ENCODE peak calls at places on chromosomes 13 and 19, in nine cellular contexts. One of them, this sample, is unnamed.

GRCh38 chr19:35355851-35356460 is 2.3 kb upstream of the FFAR3 start:
- DNase-seq in ovary: no peak
- DNase-seq in MM.1S: no peak
- DNase-seq in heart right ventricle: no peak
- DNase-seq in upper lobe of left lung: peak; percentile 8
- DNase-seq in esophagus squamous epithelium: no peak
- DNase-seq in mucosa of descending colon: no peak
- DNase-seq in ascending aorta: no peak
- DNase-seq in cardiac fibroblast: no peak
- DNase-seq in this sample: no peak

GRCh38 chr13:76820759-76821158 is 65.4 kb downstream of the KCTD12 start:
- DNase-seq in esophagus squamous epithelium: no peak
- DNase-seq in MM.1S: no peak
- DNase-seq in mucosa of descending colon: no peak
- DNase-seq in heart right ventricle: peak; percentile 78
- DNase-seq in ovary: peak; percentile 35
- DNase-seq in cardiac fibroblast: peak; percentile 70
- DNase-seq in upper lobe of left lung: no peak
- DNase-seq in ascending aorta: peak; percentile 71
- DNase-seq in this sample: peak; percentile 71

GRCh38 chr13:44420376-44421220 is 47.0 kb downstream of the SERP2 start:
- DNase-seq in upper lobe of left lung: no peak
- DNase-seq in esophagus squamous epithelium: no peak
- DNase-seq in MM.1S: no peak
- DNase-seq in ascending aorta: no peak
- DNase-seq in cardiac fibroblast: no peak
- DNase-seq in ovary: no peak
- DNase-seq in mucosa of descending colon: no peak
- DNase-seq in heart right ventricle: no peak
- DNase-seq in this sample: no peak

GRCh38 chr13:99386495-99386894 is 79.3 kb upstream of the GPR183 start:
- DNase-seq in MM.1S: no peak
- DNase-seq in ascending aorta: peak; percentile 50
- DNase-seq in ovary: no peak
- DNase-seq in esophagus squamous epithelium: no peak
- DNase-seq in upper lobe of left lung: no peak
- DNase-seq in heart right ventricle: no peak
- DNase-seq in cardiac fibroblast: no peak
- DNase-seq in mucosa of descending colon: no peak
- DNase-seq in this sample: no peak

GRCh38 chr13:36966404-36966803 is 32.7 kb downstream of the ALG5 start:
- DNase-seq in ovary: no peak
- DNase-seq in heart right ventricle: no peak
- DNase-seq in MM.1S: no peak
- DNase-seq in esophagus squamous epithelium: no peak
- DNase-seq in ascending aorta: no peak
- DNase-seq in mucosa of descending colon: no peak
- DNase-seq in cardiac fibroblast: no peak
- DNase-seq in upper lobe of left lung: no peak
- DNase-seq in this sample: peak; percentile 3

GRCh38 chr13:85278851-85279250 is 520.4 kb downstream of the SLITRK6 start:
- DNase-seq in esophagus squamous epithelium: no peak
- DNase-seq in ovary: no peak
- DNase-seq in upper lobe of left lung: no peak
- DNase-seq in cardiac fibroblast: no peak
- DNase-seq in ascending aorta: no peak
- DNase-seq in MM.1S: no peak
- DNase-seq in heart right ventricle: no peak
- DNase-seq in mucosa of descending colon: no peak
- DNase-seq in this sample: no peak

GRCh38 chr13:28584873-28585317 is 74.0 kb upstream of the POMP start:
- DNase-seq in MM.1S: no peak
- DNase-seq in ovary: no peak
- DNase-seq in esophagus squamous epithelium: no peak
- DNase-seq in ascending aorta: no peak
- DNase-seq in heart right ventricle: no peak
- DNase-seq in upper lobe of left lung: no peak
- DNase-seq in mucosa of descending colon: no peak
- DNase-seq in cardiac fibroblast: peak; percentile 44
- DNase-seq in this sample: peak; percentile 10

GRCh38 chr19:12603714-12604113 is 6.9 kb downstream of the ZNF490 start:
- DNase-seq in esophagus squamous epithelium: no peak
- DNase-seq in mucosa of descending colon: no peak
- DNase-seq in upper lobe of left lung: no peak
- DNase-seq in MM.1S: peak; percentile 84
- DNase-seq in cardiac fibroblast: no peak
- DNase-seq in heart right ventricle: no peak
- DNase-seq in ascending aorta: no peak
- DNase-seq in ovary: no peak
- DNase-seq in this sample: no peak

GRCh38 chr19:34368338-34368737 is 3.3 kb downstream of the GPI start:
- DNase-seq in ascending aorta: no peak
- DNase-seq in esophagus squamous epithelium: no peak
- DNase-seq in upper lobe of left lung: no peak
- DNase-seq in heart right ventricle: no peak
- DNase-seq in mucosa of descending colon: no peak
- DNase-seq in MM.1S: no peak
- DNase-seq in cardiac fibroblast: no peak
- DNase-seq in ovary: no peak
- DNase-seq in this sample: no peak

GRCh38 chr19:55251296-55252081 is 7.3 kb downstream of the PPP6R1 start:
- DNase-seq in upper lobe of left lung: no peak
- DNase-seq in ovary: no peak
- DNase-seq in heart right ventricle: no peak
- DNase-seq in ascending aorta: no peak
- DNase-seq in cardiac fibroblast: peak; percentile 27
- DNase-seq in esophagus squamous epithelium: no peak
- DNase-seq in MM.1S: no peak
- DNase-seq in mucosa of descending colon: peak; percentile 58
- DNase-seq in this sample: peak; percentile 36

GRCh38 chr19:5806905-5807304 is 2.0 kb downstream of the NRTN start:
- DNase-seq in cardiac fibroblast: no peak
- DNase-seq in heart right ventricle: no peak
- DNase-seq in mucosa of descending colon: no peak
- DNase-seq in MM.1S: no peak
- DNase-seq in esophagus squamous epithelium: no peak
- DNase-seq in upper lobe of left lung: no peak
- DNase-seq in ovary: no peak
- DNase-seq in ascending aorta: no peak
- DNase-seq in this sample: no peak

GRCh38 chr19:5804516-5805464 is at the start of gene NRTN:
- DNase-seq in MM.1S: peak; percentile 55
- DNase-seq in heart right ventricle: no peak
- DNase-seq in cardiac fibroblast: no peak
- DNase-seq in ascending aorta: no peak
- DNase-seq in ovary: no peak
- DNase-seq in upper lobe of left lung: peak; percentile 36
- DNase-seq in esophagus squamous epithelium: no peak
- DNase-seq in mucosa of descending colon: peak; percentile 62
- DNase-seq in this sample: no peak

GRCh38 chr19:5808120-5808816 is 3.4 kb downstream of the NRTN start:
- DNase-seq in heart right ventricle: no peak
- DNase-seq in ascending aorta: no peak
- DNase-seq in MM.1S: no peak
- DNase-seq in ovary: no peak
- DNase-seq in mucosa of descending colon: no peak
- DNase-seq in cardiac fibroblast: no peak
- DNase-seq in upper lobe of left lung: no peak
- DNase-seq in esophagus squamous epithelium: no peak
- DNase-seq in this sample: no peak

GRCh38 chr19:5805465-5806132 is 732 bp downstream of the NRTN start:
- DNase-seq in esophagus squamous epithelium: no peak
- DNase-seq in ascending aorta: no peak
- DNase-seq in cardiac fibroblast: peak; percentile 41
- DNase-seq in upper lobe of left lung: peak; percentile 76
- DNase-seq in heart right ventricle: peak; percentile 58
- DNase-seq in mucosa of descending colon: peak; percentile 81
- DNase-seq in MM.1S: peak; percentile 68
- DNase-seq in ovary: peak; percentile 36
- DNase-seq in this sample: no peak

DNA sequence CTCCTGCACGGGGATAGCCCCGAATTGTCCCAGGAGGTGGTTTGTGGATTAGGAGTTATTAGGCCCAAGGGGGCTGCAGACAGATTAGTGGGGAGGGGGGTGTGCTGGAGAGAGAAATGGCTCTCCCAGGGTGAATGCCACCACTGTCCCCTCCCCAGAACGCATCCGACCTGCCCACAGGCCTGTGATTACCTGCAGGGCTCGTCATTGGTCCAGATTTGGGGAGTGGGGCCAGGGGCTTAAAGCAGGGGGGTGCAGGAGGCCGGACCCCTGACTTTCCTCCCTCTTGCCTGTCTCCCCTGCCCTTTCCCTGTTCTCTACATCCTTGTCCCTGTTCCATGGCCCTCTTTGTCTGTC is 1.2 kb downstream of the NRTN start:
- DNase-seq in MM.1S: no peak
- DNase-seq in esophagus squamous epithelium: no peak
- DNase-seq in heart right ventricle: no peak
- DNase-seq in cardiac fibroblast: no peak
- DNase-seq in mucosa of descending colon: no peak
- DNase-seq in ascending aorta: no peak
- DNase-seq in upper lobe of left lung: no peak
- DNase-seq in ovary: no peak
- DNase-seq in this sample: no peak
- TF ChIP-seq CTCF in MM.1S: no peak
- TF ChIP-seq CTCF in esophagus squamous epithelium: peak; percentile 1
- TF ChIP-seq CTCF in heart right ventricle: no peak
- TF ChIP-seq CTCF in cardiac fibroblast: no peak
- TF ChIP-seq CTCF in mucosa of descending colon: no peak
- TF ChIP-seq CTCF in ascending aorta: no peak
- TF ChIP-seq CTCF in upper lobe of left lung: no peak
- TF ChIP-seq CTCF in ovary: no peak
- TF ChIP-seq CTCF in this sample: no peak

GRCh38 chr19:6730153-6730804 is 7.1 kb downstream of the GPR108 start:
- DNase-seq in heart right ventricle: no peak
- DNase-seq in MM.1S: no peak
- DNase-seq in mucosa of descending colon: peak; percentile 98
- DNase-seq in cardiac fibroblast: no peak
- DNase-seq in esophagus squamous epithelium: no peak
- DNase-seq in ovary: peak; percentile 98
- DNase-seq in ascending aorta: peak; percentile 82
- DNase-seq in upper lobe of left lung: peak; percentile 98
- DNase-seq in this sample: peak; percentile 12
- H3K4me3 ChIP-seq in heart right ventricle: no peak overlapping the region
- H3K4me3 ChIP-seq in MM.1S: no peak overlapping the region
- H3K4me3 ChIP-seq in mucosa of descending colon: no peak overlapping the region
- H3K4me3 ChIP-seq in cardiac fibroblast: no peak overlapping the region
- H3K4me3 ChIP-seq in esophagus squamous epithelium: peak overlapping the region; percentile 11
- H3K4me3 ChIP-seq in ovary: peak overlapping the region; percentile 21
- H3K4me3 ChIP-seq in ascending aorta: no peak overlapping the region
- H3K4me3 ChIP-seq in upper lobe of left lung: peak overlapping the region; percentile 44
- H3K4me3 ChIP-seq in this sample: no peak overlapping the region

DNA sequence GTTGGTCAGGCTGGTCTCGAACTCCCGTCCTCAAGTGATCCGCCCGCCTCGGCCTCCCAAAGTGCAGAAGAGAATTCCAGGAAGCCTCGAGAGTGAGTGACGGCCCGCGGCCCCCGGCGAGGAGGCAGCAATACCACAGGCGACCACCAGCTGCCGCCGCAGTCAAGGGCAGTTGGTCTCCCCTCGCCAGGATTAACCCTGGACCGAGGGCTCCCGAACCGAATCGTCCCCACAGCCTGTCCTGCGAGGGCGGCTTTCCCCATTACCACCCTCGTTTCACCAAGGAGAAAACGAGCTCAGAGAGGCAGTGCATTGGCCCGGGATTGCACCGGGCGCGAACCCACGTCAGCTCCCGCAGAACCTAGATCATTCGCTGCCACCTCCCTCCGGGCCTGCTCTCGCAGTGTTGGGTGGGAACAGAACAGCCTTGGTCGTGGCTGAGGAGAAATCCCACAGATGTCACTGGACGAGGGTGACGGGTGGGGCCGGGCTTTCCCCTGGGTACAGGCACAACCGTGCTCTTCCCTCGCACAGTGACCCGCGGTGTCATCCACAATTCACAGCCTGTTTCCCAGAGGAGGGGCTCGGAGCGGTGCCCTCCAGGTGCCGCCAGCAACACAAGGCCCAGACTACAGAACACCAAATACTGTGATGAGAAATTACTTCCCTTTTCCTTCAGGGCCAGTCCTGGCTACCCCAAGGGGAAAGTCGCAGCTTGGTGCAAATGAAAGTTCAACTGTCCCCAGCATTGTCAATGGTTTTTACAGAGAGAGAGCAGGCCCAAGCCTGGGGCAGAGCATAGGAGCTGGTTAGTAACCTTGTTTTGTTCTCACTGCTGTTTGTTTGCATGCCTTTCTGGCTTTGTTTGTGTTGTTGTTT is 24.8 kb downstream of the C2CD4C start:
- DNase-seq in ascending aorta: peak; percentile 51
- DNase-seq in mucosa of descending colon: no peak
- DNase-seq in ovary: no peak
- DNase-seq in upper lobe of left lung: peak; percentile 21
- DNase-seq in esophagus squamous epithelium: no peak
- DNase-seq in MM.1S: no peak
- DNase-seq in heart right ventricle: no peak
- DNase-seq in cardiac fibroblast: no peak
- DNase-seq in this sample: no peak
- TF ChIP-seq CTCF in ascending aorta: peak; percentile 33
- TF ChIP-seq CTCF in mucosa of descending colon: peak; percentile 18
- TF ChIP-seq CTCF in ovary: no peak
- TF ChIP-seq CTCF in upper lobe of left lung: peak; percentile 81
- TF ChIP-seq CTCF in esophagus squamous epithelium: peak; percentile 32
- TF ChIP-seq CTCF in MM.1S: peak; percentile 31
- TF ChIP-seq CTCF in heart right ventricle: peak; percentile 42
- TF ChIP-seq CTCF in cardiac fibroblast: peak; percentile 41
- TF ChIP-seq CTCF in this sample: peak; percentile 14

GRCh38 chr19:17329768-17330545 is 4.7 kb downstream of the ANO8 start:
- DNase-seq in mucosa of descending colon: no peak
- DNase-seq in cardiac fibroblast: no peak
- DNase-seq in heart right ventricle: no peak
- DNase-seq in ovary: no peak
- DNase-seq in ascending aorta: no peak
- DNase-seq in upper lobe of left lung: no peak
- DNase-seq in esophagus squamous epithelium: no peak
- DNase-seq in MM.1S: no peak
- DNase-seq in this sample: no peak

GRCh38 chr19:17329061-17329767 is 5.4 kb downstream of the ANO8 start:
- DNase-seq in ascending aorta: no peak
- DNase-seq in ovary: no peak
- DNase-seq in MM.1S: no peak
- DNase-seq in cardiac fibroblast: no peak
- DNase-seq in heart right ventricle: no peak
- DNase-seq in upper lobe of left lung: no peak
- DNase-seq in esophagus squamous epithelium: no peak
- DNase-seq in mucosa of descending colon: no peak
- DNase-seq in this sample: no peak

GRCh38 chr19:17327654-17328516 is 6.8 kb downstream of the ANO8 start:
- DNase-seq in esophagus squamous epithelium: no peak
- DNase-seq in cardiac fibroblast: no peak
- DNase-seq in MM.1S: no peak
- DNase-seq in heart right ventricle: no peak
- DNase-seq in upper lobe of left lung: peak; percentile 86
- DNase-seq in ascending aorta: no peak
- DNase-seq in mucosa of descending colon: peak; percentile 93
- DNase-seq in ovary: peak; percentile 83
- DNase-seq in this sample: no peak

GRCh38 chr19:17327068-17327653 is 7.5 kb downstream of the ANO8 start:
- DNase-seq in mucosa of descending colon: no peak
- DNase-seq in ascending aorta: no peak
- DNase-seq in ovary: no peak
- DNase-seq in heart right ventricle: no peak
- DNase-seq in upper lobe of left lung: no peak
- DNase-seq in cardiac fibroblast: no peak
- DNase-seq in esophagus squamous epithelium: no peak
- DNase-seq in MM.1S: no peak
- DNase-seq in this sample: no peak

GRCh38 chr19:17328517-17329060 is 6.1 kb downstream of the ANO8 start:
- DNase-seq in mucosa of descending colon: no peak
- DNase-seq in esophagus squamous epithelium: no peak
- DNase-seq in ovary: no peak
- DNase-seq in MM.1S: no peak
- DNase-seq in heart right ventricle: no peak
- DNase-seq in ascending aorta: no peak
- DNase-seq in cardiac fibroblast: no peak
- DNase-seq in upper lobe of left lung: no peak
- DNase-seq in this sample: no peak
- H3K4me3 ChIP-seq in mucosa of descending colon: peak overlapping the region; percentile 17
- H3K4me3 ChIP-seq in esophagus squamous epithelium: peak overlapping the region; percentile 51
- H3K4me3 ChIP-seq in ovary: peak overlapping the region; percentile 40
- H3K4me3 ChIP-seq in MM.1S: no peak overlapping the region
- H3K4me3 ChIP-seq in heart right ventricle: no peak overlapping the region
- H3K4me3 ChIP-seq in ascending aorta: peak overlapping the region; percentile 30
- H3K4me3 ChIP-seq in cardiac fibroblast: no peak overlapping the region
- H3K4me3 ChIP-seq in upper lobe of left lung: peak overlapping the region; percentile 58
- H3K4me3 ChIP-seq in this sample: no peak overlapping the region

This sample was measured in fibroblast of mammary gland.